ENCODE peak calls at places on chromosomes 16 and 17, in six cellular contexts. X is AG10803, K is lower leg skin, V is NCI-H1105, Z is LHCN-M2, I is HuH-7.5. N is an unnamed sample.

GRCh38 chr16:8887438-8887765 is 5.3 kb downstream of the LITAFD start:
- DNase-seq in X (no peak), Z (no peak), I (no peak), K (no peak), V (no peak), N (no peak)

GRCh38 chr17:73648974-73649373 is 4.7 kb upstream of the SDK2 start:
- DNase-seq in X (no peak), V (no peak), K (no peak), I (no peak), Z (no peak), N (no peak)

GRCh38 chr17:82648761-82649474 is 674 bp upstream of the WDR45B start:
- DNase-seq in K (peak), V (peak), X (no peak), I (no peak), Z (no peak), N (peak)

GRCh38 chr17:73205326-73205980 is 12.6 kb downstream of the COG1 start:
- DNase-seq in I (no peak), V (no peak), K (no peak), Z (no peak), X (no peak), N (no peak)

GRCh38 chr17:30788918-30789317 is 35.6 kb downstream of the CRLF3 start:
- DNase-seq in K (no peak), V (no peak), Z (no peak), X (peak), I (no peak), N (no peak)

GRCh38 chr17:74763565-74764387 is 12.4 kb downstream of the NAT9 start:
- DNase-seq in Z (no peak), V (no peak), I (peak), X (no peak), K (no peak), N (no peak)

GRCh38 chr16:23365602-23366240 is 63.6 kb downstream of the SCNN1B start:
- DNase-seq in Z (no peak), X (no peak), K (no peak), I (no peak), V (no peak), N (no peak)

GRCh38 chr17:6439951-6440350 is 4.3 kb upstream of the PIMREG start:
- DNase-seq in K (no peak), Z (no peak), X (no peak), V (no peak), I (no peak), N (no peak)

GRCh38 chr17:1612400-1612799 is 16.2 kb downstream of the SLC43A2 start:
- DNase-seq in X (no peak), K (no peak), Z (no peak), I (no peak), V (no peak), N (no peak)

GRCh38 chr16:88994704-88995103 is 17.7 kb upstream of the CBFA2T3 start:
- DNase-seq in K (no peak), V (no peak), Z (no peak), X (no peak), I (no peak), N (no peak)

GRCh38 chr16:25747160-25747758 is 55.5 kb downstream of the HS3ST4 start:
- DNase-seq in K (no peak), V (no peak), I (no peak), Z (no peak), X (no peak), N (no peak)

GRCh38 chr16:85782476-85782875 is 16.9 kb downstream of the EMC8 start:
- DNase-seq in X (peak), V (no peak), Z (no peak), I (no peak), K (no peak), N (no peak)

GRCh38 chr16:69741951-69742904 is 12.5 kb downstream of the NOB1 start:
- DNase-seq in I (no peak), Z (no peak), X (no peak), V (no peak), K (peak), N (peak)

GRCh38 chr17:63995626-63996025 is 2.5 kb upstream of the PRR29 start:
- DNase-seq in K (no peak), X (no peak), Z (no peak), V (no peak), I (no peak), N (no peak)

GRCh38 chr16:82936941-82937551 is 310.3 kb downstream of the CDH13 start:
- DNase-seq in K (no peak), Z (peak), X (peak), I (no peak), V (no peak), N (peak)

GRCh38 chr17:42311240-42312034 is 23.1 kb downstream of the STAT5A start:
- DNase-seq in Z (peak), X (peak), V (no peak), I (peak), K (peak), N (peak)

GRCh38 chr17:7260601-7261376 is 1.5 kb downstream of the CLDN7 start:
- DNase-seq in K (no peak), Z (no peak), X (no peak), V (peak), I (no peak), N (no peak)

GRCh38 chr17:69331746-69332145 is 4.8 kb upstream of the ABCA5 start:
- DNase-seq in I (no peak), V (no peak), X (no peak), K (no peak), Z (no peak), N (no peak)

GRCh38 chr17:4175921-4176802 is 33.2 kb downstream of the CYB5D2 start:
- DNase-seq in K (no peak), V (no peak), I (no peak), X (no peak), Z (no peak), N (no peak)

GRCh38 chr16:82808036-82808435 is 181.3 kb downstream of the CDH13 start:
- DNase-seq in V (no peak), K (no peak), Z (no peak), I (no peak), X (no peak), N (no peak)

GRCh38 chr17:2259769-2260536 is 43.6 kb downstream of the SMG6 start:
- DNase-seq in V (no peak), Z (peak), K (no peak), X (peak), I (no peak), N (peak)

GRCh38 chr17:79836952-79837887 is 2.0 kb downstream of the CBX4 start:
- DNase-seq in V (no peak), I (peak), K (peak), Z (peak), X (peak), N (peak)

GRCh38 chr17:68101992-68102758 is 66.6 kb downstream of the KPNA2 start:
- DNase-seq in I (peak), V (peak), X (no peak), Z (no peak), K (no peak), N (no peak)

GRCh38 chr17:80704381-80704819 is 159.8 kb downstream of the RPTOR start:
- DNase-seq in K (no peak), Z (no peak), I (no peak), X (peak), V (no peak), N (peak)

GRCh38 chr17:58331815-58332719 is 3.5 kb upstream of the TSPOAP1 start:
- DNase-seq in I (no peak), Z (no peak), X (no peak), K (no peak), V (no peak), N (no peak)

GRCh38 chr17:47717261-47717697 is 15.8 kb upstream of the TBX21 start:
- DNase-seq in X (no peak), I (no peak), Z (no peak), K (no peak), V (no peak), N (no peak)

GRCh38 chr16:3698941-3699340 is 18.4 kb downstream of the TRAP1 start:
- DNase-seq in Z (no peak), X (no peak), K (no peak), I (no peak), V (no peak), N (no peak)

GRCh38 chr16:4244881-4245280 is 3.0 kb upstream of the SRL start:
- DNase-seq in K (no peak), Z (peak), X (no peak), V (no peak), I (no peak), N (no peak)

GRCh38 chr17:2050246-2050866 is 4.5 kb upstream of the HIC1 start:
- DNase-seq in V (peak), Z (peak), K (no peak), X (peak), I (no peak), N (peak)

GRCh38 chr17:28324272-28324745 is 5.3 kb downstream of the TMEM97 start:
- DNase-seq in X (no peak), V (no peak), Z (no peak), I (no peak), K (no peak), N (no peak)

GRCh38 chr16:26672206-26672605 is 394.5 kb upstream of the C16orf82 start:
- DNase-seq in X (no peak), Z (no peak), I (no peak), V (no peak), K (no peak), N (no peak)

GRCh38 chr17:73030501-73030911 is 62.0 kb downstream of the SLC39A11 start:
- DNase-seq in V (no peak), K (no peak), I (peak), X (peak), Z (no peak), N (peak)

GRCh38 chr16:10640934-10641333 is 53.8 kb downstream of the TEKT5 start:
- DNase-seq in V (no peak), X (no peak), Z (no peak), K (no peak), I (no peak), N (no peak)

GRCh38 chr16:81035975-81036750 is 521 bp downstream of the ATMIN start:
- DNase-seq in K (no peak), Z (peak), V (no peak), I (peak), X (peak), N (peak)

N was measured in fibroblast of mammary gland.